ENCODE peak calls at places on chromosome 9, in ten cellular contexts. G, B, L, E, I, N, M, F, Q and Z are unnamed samples.

GRCh38 chr9:98778711-98779530 is 17.4 kb downstream of the ANKS6 start:
- DNase-seq in N (no peak), L (no peak), I (peak), F (no peak), G (no peak), M (no peak), Q (no peak), E (no peak), B (peak), Z (no peak)

GRCh38 chr9:137973829-137974416 is 96.3 kb downstream of the CACNA1B start:
- DNase-seq in E (no peak), Q (no peak), B (no peak), I (peak), M (no peak), N (peak), G (no peak), F (no peak), L (no peak), Z (no peak)

GRCh38 chr9:124695280-124695890 is 75.7 kb downstream of the NR6A1 start:
- DNase-seq in N (no peak), F (no peak), B (no peak), G (no peak), E (no peak), I (no peak), L (no peak), Q (peak), M (no peak), Z (no peak)

GRCh38 chr9:87465791-87466190 is 31.9 kb upstream of the DAPK1 start:
- DNase-seq in L (no peak), N (no peak), I (no peak), G (no peak), B (no peak), M (no peak), Q (no peak), F (no peak), E (no peak), Z (no peak)

GRCh38 chr9:82206946-82207345 is 218.4 kb downstream of the SPATA31D1 start:
- DNase-seq in L (no peak), B (no peak), I (no peak), Q (no peak), M (no peak), G (no peak), F (no peak), N (no peak), E (no peak), Z (no peak)

GRCh38 chr9:14315754-14316573 is 2.0 kb upstream of the NFIB start:
- DNase-seq in F (peak), I (peak), Q (peak), L (peak), N (peak), G (peak), M (no peak), B (no peak), E (no peak), Z (peak)

GRCh38 chr9:125989524-125990180 is 242.5 kb downstream of the PBX3 start:
- DNase-seq in G (no peak), N (no peak), I (peak), M (no peak), F (no peak), B (no peak), Q (no peak), E (no peak), L (peak), Z (no peak)

GRCh38 chr9:79524266-79524665 is 47.5 kb upstream of the TLE4 start:
- DNase-seq in Q (peak), E (no peak), F (no peak), B (no peak), G (no peak), M (peak), I (no peak), N (no peak), L (no peak), Z (no peak)

GRCh38 chr9:2157277-2158105 is 142.3 kb downstream of the SMARCA2 start:
- DNase-seq in Q (peak), M (peak), B (no peak), N (peak), F (peak), I (peak), G (peak), L (no peak), E (no peak), Z (no peak)

GRCh38 chr9:70420267-70421019 is 6.0 kb upstream of the KLF9 start:
- DNase-seq in L (peak), M (peak), Q (peak), F (peak), E (no peak), G (peak), I (peak), B (peak), N (peak), Z (peak)

GRCh38 chr9:26260238-26260637 is 582.0 kb upstream of the TUSC1 start:
- DNase-seq in I (no peak), E (no peak), M (peak), Q (peak), F (no peak), L (no peak), G (no peak), B (no peak), N (no peak), Z (peak)

GRCh38 chr9:120265791-120266190 is 314.2 kb downstream of the CDK5RAP2 start:
- DNase-seq in Q (no peak), N (peak), B (no peak), I (no peak), M (peak), L (no peak), F (peak), E (no peak), G (no peak), Z (no peak)

GRCh38 chr9:126363847-126364671 is 37.4 kb downstream of the MVB12B start:
- DNase-seq in F (no peak), Q (peak), N (no peak), G (no peak), I (no peak), B (no peak), L (no peak), E (no peak), M (no peak), Z (no peak)

GRCh38 chr9:118711843-118712242 is 657.4 kb downstream of the BRINP1 start:
- DNase-seq in M (no peak), F (no peak), E (no peak), L (no peak), G (no peak), N (no peak), I (no peak), B (no peak), Q (no peak), Z (no peak)

GRCh38 chr9:38689678-38690077 is 30.3 kb downstream of the FAM240B start:
- DNase-seq in B (no peak), M (no peak), N (no peak), E (no peak), G (no peak), F (peak), Q (no peak), L (no peak), I (no peak), Z (no peak)

GRCh38 chr9:111198936-111199335 is 131.1 kb downstream of the OR2K2 start:
- DNase-seq in E (no peak), G (no peak), M (no peak), Q (peak), L (no peak), N (no peak), B (no peak), I (no peak), F (no peak), Z (no peak)

GRCh38 chr9:18568969-18569368 is 95.0 kb downstream of the ADAMTSL1 start:
- DNase-seq in L (no peak), E (no peak), G (no peak), Q (peak), M (no peak), N (no peak), F (peak), I (no peak), B (no peak), Z (no peak)

GRCh38 chr9:12774861-12775367 is at the start of gene LURAP1L:
- DNase-seq in G (peak), B (no peak), L (no peak), E (no peak), F (peak), I (peak), N (peak), Q (peak), M (peak), Z (peak)

GRCh38 chr9:74025402-74025894 is 471.7 kb upstream of the RORB start:
- DNase-seq in E (no peak), G (no peak), B (no peak), L (no peak), M (no peak), F (no peak), I (no peak), N (no peak), Q (peak), Z (peak)

GRCh38 chr9:89648247-89649000 is 43.6 kb downstream of the GADD45G start:
- DNase-seq in Q (no peak), B (no peak), N (no peak), M (no peak), E (no peak), G (no peak), I (no peak), L (no peak), F (no peak), Z (no peak)

GRCh38 chr9:90970603-90971002 is 169.0 kb downstream of the SYK start:
- DNase-seq in E (no peak), M (no peak), L (no peak), Q (peak), G (no peak), B (no peak), N (no peak), F (no peak), I (no peak), Z (no peak)

GRCh38 chr9:98867434-98868168 is 60.1 kb downstream of the GALNT12 start:
- DNase-seq in N (peak), B (no peak), E (no peak), I (peak), Q (peak), G (peak), L (peak), M (peak), F (no peak), Z (no peak)

GRCh38 chr9:86902606-86903460 is 44.5 kb downstream of the GAS1 start:
- DNase-seq in G (no peak), M (no peak), I (no peak), E (no peak), N (peak), L (no peak), F (peak), B (no peak), Q (no peak), Z (no peak)

GRCh38 chr9:91185193-91185886 is 176.4 kb downstream of the AUH start:
- DNase-seq in M (no peak), G (no peak), I (no peak), F (no peak), L (peak), Q (no peak), E (no peak), B (no peak), N (no peak), Z (no peak)

GRCh38 chr9:129291041-129291501 is 113.0 kb upstream of the IER5L start:
- DNase-seq in M (no peak), N (no peak), B (no peak), L (peak), Q (no peak), I (peak), F (no peak), E (no peak), G (no peak), Z (no peak)

GRCh38 chr9:97710356-97711222 is 13.4 kb upstream of the XPA start:
- DNase-seq in Q (peak), F (peak), M (no peak), I (peak), N (no peak), L (no peak), G (peak), E (peak), B (no peak), Z (no peak)

GRCh38 chr9:95507456-95508241 is 9.1 kb downstream of the PTCH1 start:
- DNase-seq in L (peak), E (peak), F (peak), M (peak), B (no peak), G (peak), N (peak), Q (peak), I (peak), Z (no peak)

GRCh38 chr9:95509851-95510529 is 6.8 kb downstream of the PTCH1 start:
- DNase-seq in M (no peak), N (peak), E (no peak), B (no peak), I (no peak), G (peak), Q (peak), L (no peak), F (no peak), Z (no peak)

GRCh38 chr9:130215341-130216119 is 43.3 kb downstream of the NCS1 start:
- DNase-seq in G (no peak), M (no peak), Q (peak), B (peak), I (no peak), L (peak), E (no peak), N (peak), F (no peak), Z (peak)

GRCh38 chr9:114196117-114196516 is 40.8 kb downstream of the COL27A1 start:
- DNase-seq in M (no peak), F (no peak), E (no peak), I (no peak), B (no peak), Q (no peak), G (no peak), N (no peak), L (no peak), Z (no peak)

GRCh38 chr9:14532716-14533115 is 160.5 kb downstream of the ZDHHC21 start:
- DNase-seq in E (no peak), G (no peak), L (no peak), I (no peak), F (no peak), Q (peak), M (no peak), N (no peak), B (no peak), Z (no peak)

GRCh38 chr9:73869261-73869660 is 627.9 kb upstream of the RORB start:
- DNase-seq in M (peak), G (no peak), L (no peak), I (peak), F (no peak), N (no peak), Q (peak), E (no peak), B (peak), Z (peak)

GRCh38 chr9:71619926-71620325 is 148.4 kb downstream of the CEMIP2 start:
- DNase-seq in B (no peak), N (no peak), G (no peak), M (no peak), E (no peak), I (no peak), Q (no peak), L (no peak), F (no peak), Z (no peak)

GRCh38 chr9:89661956-89662717 is 57.3 kb downstream of the GADD45G start:
- DNase-seq in L (peak), N (peak), I (peak), E (no peak), G (peak), Q (peak), B (peak), F (peak), M (peak), Z (peak)

GRCh38 chr9:34328500-34328982 is 527 bp downstream of the KIF24 start:
- DNase-seq in M (no peak), N (no peak), B (no peak), Q (no peak), F (peak), G (no peak), I (no peak), E (no peak), L (no peak), Z (no peak)

GRCh38 chr9:93950619-93951601 is 4.2 kb downstream of the BARX1 start:
- DNase-seq in M (no peak), G (peak), B (no peak), L (no peak), E (no peak), I (peak), Q (peak), F (peak), N (no peak), Z (no peak)

GRCh38 chr9:114588150-114588663 is 638 bp downstream of the ATP6V1G1 start:
- DNase-seq in B (no peak), L (no peak), E (peak), F (no peak), I (no peak), Q (peak), N (no peak), M (no peak), G (no peak), Z (no peak)

GRCh38 chr9:91151014-91151740 is 210.5 kb downstream of the AUH start:
- DNase-seq in L (no peak), F (no peak), E (peak), B (no peak), I (no peak), M (peak), Q (peak), N (no peak), G (no peak), Z (no peak)

DNA sequence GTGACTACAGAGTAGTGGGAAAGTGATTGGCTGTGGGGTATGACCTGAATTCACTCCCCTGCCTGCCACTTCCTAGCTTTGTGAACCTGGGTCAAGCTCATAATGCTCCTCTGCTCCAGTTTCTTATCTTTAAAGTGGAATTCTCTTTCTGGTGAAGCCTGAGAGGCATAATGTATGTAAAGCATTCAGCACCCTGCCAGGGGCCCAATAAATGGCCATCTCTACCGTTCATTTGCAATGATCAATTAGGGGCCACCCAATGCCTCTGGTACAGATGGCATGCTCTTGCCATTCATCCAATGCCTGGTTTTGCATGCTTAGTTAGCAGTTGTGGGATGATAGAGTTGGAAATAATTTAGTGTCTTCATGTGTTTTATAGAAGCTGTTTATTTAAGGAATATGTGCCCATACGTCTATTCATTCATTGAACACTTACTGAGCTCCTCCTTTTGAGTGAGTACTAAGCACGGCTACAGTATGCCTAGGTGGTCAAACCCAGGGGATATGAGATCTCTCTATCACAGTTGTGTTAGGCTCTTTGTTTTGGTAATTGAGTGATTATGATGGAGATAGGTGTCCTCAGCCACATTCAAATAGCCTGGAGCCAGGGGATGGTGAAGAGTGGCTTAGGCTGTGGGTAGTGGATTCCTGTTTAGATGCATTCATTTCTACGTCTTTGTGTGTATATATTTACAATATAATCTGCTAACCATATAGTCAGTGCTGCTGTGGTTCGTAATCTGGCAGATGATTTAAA is 15.3 kb downstream of the ZNF462 start:
- DNase-seq in M (no peak), L (no peak), G (no peak), N (no peak), B (no peak), E (no peak), I (no peak), Q (no peak), F (peak), Z (no peak)
- H3K4me3 ChIP-seq in M (no peak), L (no peak), G (no peak), N (no peak), B (no peak), E (no peak), I (no peak), Q (no peak), F (peak), Z (no peak)

GRCh38 chr9:76902395-76902794 is 3.5 kb downstream of the PRUNE2 start:
- DNase-seq in F (no peak), G (no peak), Q (no peak), E (no peak), N (no peak), B (no peak), M (no peak), I (no peak), L (no peak), Z (no peak)

GRCh38 chr9:76904661-76905457 is 1.1 kb downstream of the PRUNE2 start:
- DNase-seq in M (no peak), B (no peak), N (no peak), Q (peak), L (no peak), F (no peak), E (no peak), I (no peak), G (no peak), Z (no peak)

GRCh38 chr9:76905984-76906861 is at the start of gene PRUNE2:
- DNase-seq in I (peak), M (peak), Q (peak), N (peak), L (peak), E (no peak), F (peak), G (peak), B (peak), Z (peak)

GRCh38 chr9:76901801-76902200 is 4.1 kb downstream of the PRUNE2 start:
- DNase-seq in I (no peak), E (no peak), N (no peak), L (no peak), F (no peak), G (no peak), B (no peak), M (no peak), Q (peak), Z (no peak)

DNA sequence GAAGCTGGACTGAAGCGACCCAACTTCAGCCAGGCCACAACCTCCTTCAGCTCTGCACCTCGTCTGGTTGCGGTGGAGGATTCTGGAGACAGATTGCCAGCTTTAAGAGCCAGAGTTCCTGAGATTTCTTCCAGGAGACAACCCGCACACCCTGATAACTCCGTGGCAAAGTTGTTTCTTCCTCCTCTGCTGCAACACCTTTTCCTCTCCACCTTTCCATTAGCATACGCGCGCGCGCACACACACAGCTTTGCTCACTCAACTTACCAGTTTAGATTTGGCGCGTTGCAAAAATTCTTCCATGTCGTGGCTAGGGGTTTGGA is 292 bp downstream of the PRUNE2 start:
- DNase-seq in L (no peak), G (no peak), Q (peak), N (no peak), E (no peak), B (no peak), F (peak), I (no peak), M (no peak), Z (no peak)
- H3K4me3 ChIP-seq in L (peak), G (peak), Q (peak), N (peak), E (no peak), B (peak), F (peak), I (no peak), M (peak), Z (peak)

GRCh38 chr9:101029300-101030021 is 934 bp downstream of the PLPPR1 start:
- DNase-seq in L (no peak), B (no peak), F (peak), M (no peak), I (no peak), Q (no peak), N (peak), G (no peak), E (no peak), Z (no peak)

GRCh38 chr9:101027733-101028345 is 688 bp upstream of the PLPPR1 start:
- DNase-seq in F (no peak), N (no peak), I (no peak), L (no peak), G (no peak), M (no peak), B (no peak), Q (no peak), E (no peak), Z (no peak)

GRCh38 chr9:101028346-101029299 is at the start of gene PLPPR1:
- DNase-seq in N (peak), G (peak), F (peak), E (no peak), M (no peak), L (peak), I (peak), B (peak), Q (peak), Z (peak)

GRCh38 chr9:101027246-101027645 is 1.3 kb upstream of the PLPPR1 start:
- DNase-seq in Q (no peak), L (no peak), F (no peak), B (no peak), G (no peak), E (no peak), M (no peak), N (no peak), I (no peak), Z (no peak)

GRCh38 chr9:101030022-101030391 is 1.5 kb downstream of the PLPPR1 start:
- DNase-seq in I (no peak), L (no peak), N (no peak), E (no peak), Q (no peak), M (no peak), G (no peak), B (no peak), F (peak), Z (no peak)
- H3K4me3 ChIP-seq in I (no peak), L (no peak), N (no peak), E (no peak), Q (no peak), M (no peak), G (no peak), B (no peak), F (peak), Z (no peak)

GRCh38 chr9:21084242-21084850 is 6.6 kb upstream of the IFNB1 start:
- DNase-seq in M (no peak), F (no peak), G (no peak), I (no peak), B (no peak), L (no peak), N (no peak), Q (no peak), E (no peak), Z (no peak)
- H3K4me3 ChIP-seq in M (no peak), F (no peak), G (no peak), I (no peak), B (no peak), L (no peak), N (no peak), Q (no peak), E (no peak), Z (no peak)